ENCODE peak calls at places on chromosomes 5 and 9, in four cellular contexts. D, K, B and E are unnamed samples.

GRCh38 chr5:9519537-9519936 is 26.3 kb downstream of the SEMA5A start:
- DNase-seq in D (no peak), K (peak; percentile 53), B (no peak), E (no peak)

GRCh38 chr5:6705959-6706358 is 7.3 kb upstream of the TENT4A start:
- DNase-seq in D (no peak), K (no peak), B (no peak), E (no peak)

GRCh38 chr9:137245450-137246421 is 4.6 kb downstream of the TUBB4B start:
- DNase-seq in D (no peak), K (no peak), B (no peak), E (no peak)

GRCh38 chr5:15785636-15786035 is 285.7 kb downstream of the FBXL7 start:
- DNase-seq in D (no peak), K (no peak), B (peak; percentile 81), E (no peak)

GRCh38 chr9:87290241-87290700 is 207.4 kb upstream of the DAPK1 start:
- DNase-seq in D (no peak), K (no peak), B (no peak), E (no peak)

GRCh38 chr5:98772415-98773213 is 849 bp upstream of the RGMB start:
- DNase-seq in D (peak; percentile 53), K (peak; percentile 91), B (peak; percentile 38), E (peak; percentile 55)

GRCh38 chr9:86766912-86767311 is 180.4 kb downstream of the GAS1 start:
- DNase-seq in D (no peak), K (peak; percentile 56), B (peak; percentile 53), E (no peak)

GRCh38 chr9:104772707-104773106 is 8.8 kb downstream of the NIPSNAP3B start:
- DNase-seq in D (no peak), K (peak; percentile 27), B (no peak), E (no peak)

GRCh38 chr9:135156525-135157510 is 69.3 kb downstream of the OLFM1 start:
- DNase-seq in D (no peak), K (peak; percentile 51), B (no peak), E (no peak)

GRCh38 chr5:30505014-30505886 is 688.2 kb upstream of the CDH6 start:
- DNase-seq in D (no peak), K (no peak), B (peak; percentile 10), E (no peak)